ENCODE peak calls at places on chromosomes 11 and 22, in five cellular contexts. S is adipocyte, T is ELR, Q is activated T-cell treated with anti-CD3 and anti-CD28 coated beads for 1 hour, W is EH. Z is an unnamed sample.

GRCh38 chr11:2387266-2387982 is 10.3 kb downstream of the CD81 start:
- DNase-seq in S (peak), T (peak), Q (no peak), W (peak), Z (peak)

GRCh38 chr11:62556872-62557631 is 10.4 kb upstream of the AHNAK start:
- DNase-seq in S (no peak), T (peak), Q (peak), W (peak), Z (no peak)

GRCh38 chr22:46763051-46763705 is 728 bp downstream of the TBC1D22A start:
- DNase-seq in S (peak), T (peak), Q (no peak), W (peak), Z (peak)

GRCh38 chr11:134915212-134915611 is 503.2 kb upstream of the B3GAT1 start:
- DNase-seq in S (no peak), T (no peak), Q (no peak), W (no peak), Z (no peak)

GRCh38 chr22:43945632-43946390 is 9.4 kb upstream of the SAMM50 start:
- DNase-seq in S (peak), T (peak), Q (peak), W (peak), Z (peak)

GRCh38 chr11:115201121-115201792 is 303.0 kb downstream of the CADM1 start:
- DNase-seq in S (no peak), T (peak), Q (no peak), W (peak), Z (no peak)

GRCh38 chr11:1163911-1164735 is 6.4 kb downstream of the MUC5AC start:
- DNase-seq in S (no peak), T (no peak), Q (no peak), W (no peak), Z (no peak)

GRCh38 chr22:37804886-37805857 is 2.6 kb upstream of the GCAT start:
- DNase-seq in S (peak), T (peak), Q (peak), W (peak), Z (peak)

GRCh38 chr11:77198440-77198849 is 70.4 kb downstream of the MYO7A start:
- DNase-seq in S (no peak), T (peak), Q (no peak), W (peak), Z (peak)

GRCh38 chr22:50676661-50677492 is 4.3 kb downstream of the SHANK3 start:
- DNase-seq in S (no peak), T (no peak), Q (no peak), W (no peak), Z (no peak)

GRCh38 chr11:112297248-112297866 is 36.7 kb upstream of the PLET1 start:
- DNase-seq in S (no peak), T (no peak), Q (no peak), W (no peak), Z (no peak)

GRCh38 chr22:25833091-25833490 is 91.1 kb downstream of the MYO18B start:
- DNase-seq in S (no peak), T (no peak), Q (no peak), W (no peak), Z (no peak)

GRCh38 chr11:61092280-61092766 is 10.0 kb upstream of the CD5 start:
- DNase-seq in S (no peak), T (no peak), Q (peak), W (no peak), Z (peak)

GRCh38 chr11:72700026-72700610 is 25.9 kb upstream of the PDE2A start:
- DNase-seq in S (peak), T (peak), Q (no peak), W (peak), Z (no peak)

GRCh38 chr22:38417252-38418060 is 37.5 kb downstream of the KCNJ4 start:
- DNase-seq in S (no peak), T (no peak), Q (no peak), W (no peak), Z (no peak)

GRCh38 chr11:77074205-77074604 is 7.4 kb downstream of the CAPN5 start:
- DNase-seq in S (peak), T (no peak), Q (no peak), W (no peak), Z (no peak)

GRCh38 chr22:36280379-36280778 is 27.4 kb downstream of the APOL1 start:
- DNase-seq in S (no peak), T (no peak), Q (no peak), W (peak), Z (no peak)

GRCh38 chr11:102730036-102730815 is 5.5 kb upstream of the MMP8 start:
- DNase-seq in S (peak), T (peak), Q (no peak), W (peak), Z (no peak)

GRCh38 chr22:30940655-30941362 is 27.8 kb downstream of the MORC2 start:
- DNase-seq in S (no peak), T (no peak), Q (peak), W (no peak), Z (no peak)

GRCh38 chr11:12222099-12222751 is 111.8 kb downstream of the MICAL2 start:
- DNase-seq in S (no peak), T (no peak), Q (no peak), W (no peak), Z (no peak)

GRCh38 chr11:65778901-65779668 is 1.7 kb downstream of the AP5B1 start:
- DNase-seq in S (no peak), T (no peak), Q (no peak), W (no peak), Z (no peak)

GRCh38 chr11:4606231-4607015 is 1.6 kb downstream of the TRIM68 start:
- DNase-seq in S (peak), T (no peak), Q (no peak), W (peak), Z (no peak)

GRCh38 chr11:65078151-65078550 is 5.7 kb downstream of the CDCA5 start:
- DNase-seq in S (peak), T (peak), Q (peak), W (peak), Z (peak)

GRCh38 chr11:119344291-119345010 is 2.1 kb downstream of the MFRP start:
- DNase-seq in S (no peak), T (no peak), Q (no peak), W (no peak), Z (no peak)